ENCODE peak calls at places on chromosomes 5 and 9, in four cellular contexts. H is A549, E is HepG2, V is GM12878. Q is an unnamed sample.
A peak's percentile ranks its signal among the peaks of the same experiment; 100 is the strongest.

GRCh38 chr9:3138236-3139229 is 294.6 kb upstream of the PUM3 start:
- DNase-seq in V (no peak), E (no peak), H (no peak), Q (no peak)

GRCh38 chr5:178289438-178289837 is 56.8 kb upstream of the PHYKPL start:
- DNase-seq in H (no peak), E (no peak), V (no peak), Q (no peak)

GRCh38 chr9:37187269-37187668 is 66.9 kb downstream of the ZCCHC7 start:
- DNase-seq in H (no peak), V (no peak), E (no peak), Q (no peak)

GRCh38 chr5:107294151-107294550 is 376.6 kb downstream of the EFNA5 start:
- DNase-seq in E (no peak), V (peak; percentile 66), H (no peak), Q (no peak)

GRCh38 chr5:77229887-77230286 is 19.4 kb downstream of the PDE8B start:
- DNase-seq in V (no peak), E (no peak), H (no peak), Q (no peak)

GRCh38 chr5:75281716-75282465 is 45.2 kb upstream of the ANKRD31 start:
- DNase-seq in E (peak; percentile 49), H (no peak), V (no peak), Q (peak; percentile 4)

GRCh38 chr9:97441729-97442128 is 29.8 kb downstream of the TDRD7 start:
- DNase-seq in V (no peak), H (no peak), E (no peak), Q (no peak)

GRCh38 chr5:95261369-95262175 is 23.3 kb downstream of the MCTP1 start:
- DNase-seq in E (peak; percentile 37), V (no peak), H (no peak), Q (peak; percentile 49)

GRCh38 chr5:86330736-86331135 is 287.0 kb upstream of the COX7C start:
- DNase-seq in E (no peak), V (no peak), H (no peak), Q (no peak)

GRCh38 chr5:78483809-78484521 is 123.5 kb downstream of the SCAMP1 start:
- DNase-seq in V (peak; percentile 69), H (no peak), E (no peak), Q (peak; percentile 77)

GRCh38 chr9:99235874-99236627 is 14.0 kb downstream of the SEC61B start:
- DNase-seq in H (no peak), E (no peak), V (peak; percentile 82), Q (no peak)

GRCh38 chr9:86783884-86784283 is 163.4 kb downstream of the GAS1 start:
- DNase-seq in V (no peak), E (no peak), H (no peak), Q (peak; percentile 90)

GRCh38 chr5:95960802-95961616 is 642 bp downstream of the ELL2 start:
- DNase-seq in V (no peak), E (peak; percentile 42), H (peak; percentile 66), Q (peak; percentile 74)

GRCh38 chr5:5141011-5141599 is 975 bp downstream of the ADAMTS16 start:
- DNase-seq in V (no peak), E (no peak), H (no peak), Q (no peak)

GRCh38 chr5:151622367-151623097 is 31.4 kb upstream of the FAT2 start:
- DNase-seq in V (no peak), H (no peak), E (no peak), Q (no peak)

GRCh38 chr9:133750927-133751649 is 12.9 kb upstream of the SARDH start:
- DNase-seq in H (no peak), V (no peak), E (no peak), Q (no peak)

GRCh38 chr5:107743357-107744000 is 72.7 kb upstream of the EFNA5 start:
- DNase-seq in V (no peak), E (no peak), H (peak; percentile 6), Q (peak; percentile 54)

GRCh38 chr5:157327771-157328170 is 61.8 kb downstream of the CYFIP2 start:
- DNase-seq in E (no peak), H (no peak), V (no peak), Q (no peak)

GRCh38 chr5:151180291-151180690 is 22.7 kb upstream of the ANXA6 start:
- DNase-seq in H (no peak), E (no peak), V (no peak), Q (no peak)

GRCh38 chr9:81741103-81741502 is 51.8 kb upstream of the TLE1 start:
- DNase-seq in E (no peak), H (no peak), V (no peak), Q (no peak)

GRCh38 chr9:79570449-79571308 is 1.1 kb upstream of the TLE4 start:
- DNase-seq in E (no peak), V (no peak), H (peak; percentile 60), Q (peak; percentile 63)

GRCh38 chr5:92119110-92119509 is 736.0 kb upstream of the ARRDC3 start:
- DNase-seq in V (no peak), E (no peak), H (no peak), Q (no peak)

GRCh38 chr5:16372493-16372892 is 93.1 kb downstream of the ZNF622 start:
- DNase-seq in V (no peak), H (no peak), E (no peak), Q (no peak)
- TF ChIP-seq POLR2A in V (no peak), H (no peak), E (no peak), Q (no peak)

DNA sequence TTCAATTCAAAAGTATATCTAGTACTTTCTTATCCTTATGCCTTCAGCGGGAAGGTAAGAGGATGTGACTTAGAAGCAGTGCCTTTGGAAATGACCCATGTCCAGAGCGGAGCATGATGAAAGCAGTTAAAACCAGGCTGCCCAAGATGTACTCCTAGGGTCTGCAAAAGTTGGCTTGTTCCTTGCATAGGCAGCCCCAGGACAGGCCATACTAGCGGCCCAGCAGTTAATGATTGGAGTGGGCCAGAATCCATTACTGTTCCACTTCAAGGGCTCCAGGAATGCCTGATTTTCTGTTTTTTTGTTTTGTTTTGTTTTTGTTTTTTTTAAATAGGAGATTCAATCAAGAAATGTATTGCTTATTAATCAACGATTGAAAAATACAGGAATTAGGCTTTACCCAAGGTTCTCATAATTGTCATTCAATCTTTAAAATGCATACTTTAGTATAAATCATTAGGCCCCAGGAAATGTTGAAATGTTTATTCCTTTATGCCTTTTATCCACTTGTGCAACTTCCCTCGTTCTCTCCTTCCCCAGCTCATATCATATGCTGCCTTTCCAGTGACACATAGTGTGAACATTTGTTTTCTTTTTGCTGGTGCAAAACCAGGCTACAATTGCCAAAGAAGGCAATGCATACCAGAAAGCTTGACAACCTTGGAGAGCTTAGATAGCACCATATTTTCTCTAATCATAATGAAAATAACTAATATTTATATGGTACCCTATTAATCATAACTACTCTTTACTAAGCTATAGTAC is 190.8 kb downstream of the ARHGEF28 start:
- DNase-seq in V (no peak), E (no peak), H (no peak), Q (peak; percentile 92)
- TF ChIP-seq USF2 in V (no peak), E (no peak), H (no peak), Q (no peak)

GRCh38 chr5:147855774-147856069 is 22.8 kb upstream of the SCGB3A2 start:
- DNase-seq in E (no peak), H (no peak), V (no peak), Q (no peak)
- TF ChIP-seq POLR2A in E (no peak), H (no peak), V (no peak), Q (no peak)

GRCh38 chr9:126516936-126517750 is 96.6 kb upstream of the LMX1B start:
- DNase-seq in V (no peak), E (peak; percentile 87), H (peak; percentile 61), Q (peak; percentile 84)
- TF ChIP-seq USF2 in V (no peak), E (no peak), H (no peak), Q (no peak)

GRCh38 chr9:470041-470781 is 255.5 kb downstream of the DOCK8 start:
- DNase-seq in E (peak; percentile 81), H (peak; percentile 78), V (peak; percentile 72), Q (peak; percentile 64)
- TF ChIP-seq POLR2A in E (no peak), H (peak; percentile 97), V (peak; percentile 80), Q (no peak)

DNA sequence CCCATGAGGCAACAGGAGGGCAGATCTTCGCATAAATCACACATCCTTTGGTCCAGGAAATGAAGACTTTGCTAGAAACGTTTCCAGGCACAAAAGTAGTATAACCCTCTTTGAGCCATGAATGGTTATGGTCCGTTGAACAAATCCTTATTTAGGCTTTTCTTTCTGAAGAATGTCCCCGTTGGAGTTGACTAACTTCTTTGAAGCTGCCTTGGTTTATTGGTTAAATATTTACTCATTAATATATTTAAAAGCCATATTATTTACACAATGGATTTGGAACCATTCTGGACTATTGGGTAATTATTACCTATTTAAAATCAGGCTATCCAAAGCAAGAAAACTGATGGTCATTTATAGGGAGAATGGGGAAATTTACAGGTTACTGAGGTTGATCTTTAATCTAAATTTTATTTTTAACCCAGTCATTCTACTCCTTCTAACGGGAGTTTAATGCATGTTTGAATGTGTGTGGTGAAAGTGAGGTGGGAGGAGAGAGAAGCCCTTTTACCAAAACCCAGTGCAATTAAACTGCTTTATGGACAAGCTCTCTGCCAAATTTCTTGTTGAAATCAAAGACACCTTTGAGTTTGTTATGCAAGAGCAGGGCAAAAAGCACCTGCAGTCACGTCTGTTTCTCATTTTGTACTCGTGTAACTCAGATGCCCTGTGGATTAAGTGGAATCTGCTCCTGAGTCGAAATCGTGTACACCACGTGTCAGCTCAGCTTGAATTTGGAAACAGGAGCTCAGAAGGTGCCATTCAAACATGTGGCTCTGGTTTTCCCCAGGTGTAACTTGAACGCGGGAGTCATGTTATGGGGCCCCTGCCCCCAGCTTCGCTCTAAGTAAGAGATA is 347.4 kb upstream of the SLC30A5 start:
- DNase-seq in V (no peak), E (no peak), H (no peak), Q (no peak)
- TF ChIP-seq USF2 in V (no peak), E (no peak), H (no peak), Q (no peak)

Q was measured in IMR-90.